ENCODE peak calls at places on chromosomes 7 and 10, in four cellular contexts. Q is HepG2, D is K562, Z is HCT116. G is an unnamed sample. For H3K4me1, the result is how much of the 10 kb centered on the place peaks cover.

GRCh38 chr10:82813856-82814255 is 938.9 kb downstream of the NRG3 start:
- DNase-seq in Z (no peak), Q (peak), D (no peak), G (no peak)

GRCh38 chr10:116477989-116478615 is 50.5 kb downstream of the PNLIPRP3 start:
- DNase-seq in Q (no peak), Z (no peak), D (no peak), G (no peak)

GRCh38 chr7:148633761-148634160 is 43.2 kb downstream of the C7orf33 start:
- DNase-seq in Z (no peak), D (no peak), Q (no peak), G (no peak)

GRCh38 chr7:41973331-41973730 is 263.7 kb downstream of the GLI3 start:
- DNase-seq in D (no peak), Z (no peak), Q (no peak), G (no peak)

GRCh38 chr7:48708635-48709034 is 215.7 kb upstream of the CDC14C start:
- DNase-seq in Z (no peak), D (no peak), Q (no peak), G (no peak)

GRCh38 chr7:95470452-95470851 is 15.3 kb upstream of the ASB4 start:
- DNase-seq in D (no peak), Q (peak), Z (no peak), G (no peak)

GRCh38 chr10:96972264-96972663 is 140.2 kb downstream of the LCOR start:
- DNase-seq in Q (no peak), Z (no peak), D (no peak), G (no peak)

GRCh38 chr7:55733584-55733983 is 129.0 kb downstream of the SEPTIN14 start:
- DNase-seq in Q (no peak), Z (no peak), D (no peak), G (no peak)

GRCh38 chr10:46560381-46560780 is 3.9 kb upstream of the GPRIN2 start:
- DNase-seq in D (no peak), Q (no peak), Z (no peak), G (no peak)

GRCh38 chr10:11560076-11560709 is 51.3 kb downstream of the USP6NL start:
- DNase-seq in D (no peak), Z (no peak), Q (no peak), G (no peak)

GRCh38 chr7:106050002-106050742 is 61.9 kb downstream of the SYPL1 start:
- DNase-seq in D (no peak), Z (no peak), Q (peak), G (no peak)

GRCh38 chr10:102775201-102775972 is 31.6 kb downstream of the WBP1L start:
- DNase-seq in D (no peak), Q (peak), Z (no peak), G (no peak)

GRCh38 chr7:32479574-32480200 is 10.5 kb downstream of the LSM5 start:
- DNase-seq in D (peak), Z (peak), Q (peak), G (no peak)

GRCh38 chr7:26202019-26202985 is 757 bp downstream of the CBX3 start:
- DNase-seq in Q (no peak), Z (no peak), D (peak), G (no peak)

GRCh38 chr7:69929622-69930021 is 331.3 kb downstream of the AUTS2 start:
- DNase-seq in Q (no peak), Z (no peak), D (no peak), G (no peak)

GRCh38 chr10:5556576-5556975 is 31.8 kb downstream of the CALML3 start:
- DNase-seq in Q (no peak), D (no peak), Z (no peak), G (no peak)

GRCh38 chr7:45645141-45645969 is 71.2 kb downstream of the ADCY1 start:
- DNase-seq in Q (no peak), Z (no peak), D (no peak), G (no peak)

GRCh38 chr10:69329721-69330178 is 51.5 kb downstream of the HK1 start:
- DNase-seq in D (no peak), Z (no peak), Q (no peak), G (no peak)

GRCh38 chr10:79344502-79345195 is 2.6 kb upstream of the PPIF start:
- DNase-seq in Z (no peak), Q (no peak), D (no peak), G (no peak)

GRCh38 chr7:129792721-129793120 is 160.0 kb downstream of the UBE2H start:
- DNase-seq in Q (no peak), D (no peak), Z (no peak), G (no peak)

GRCh38 chr7:1246871-1247526 is 14.3 kb downstream of the UNCX start:
- DNase-seq in D (no peak), Q (no peak), Z (no peak), G (no peak)

GRCh38 chr7:17090751-17091150 is 207.7 kb upstream of the AHR start:
- DNase-seq in D (no peak), Z (no peak), Q (no peak), G (no peak)

GRCh38 chr10:6065406-6065805 is 3.2 kb upstream of the IL2RA start:
- DNase-seq in Z (no peak), Q (no peak), D (no peak), G (no peak)

GRCh38 chr10:15311249-15311884 is 59.7 kb downstream of the FAM171A1 start:
- DNase-seq in Z (no peak), Q (no peak), D (no peak), G (no peak)

GRCh38 chr7:103989785-103990775 is 622 bp upstream of the RELN start:
- DNase-seq in Q (peak), D (peak), Z (no peak), G (no peak)

GRCh38 chr7:90661290-90662151 is 65.4 kb downstream of the CDK14 start:
- DNase-seq in D (no peak), Z (no peak), Q (no peak), G (no peak)
- H3K4me3 ChIP-seq in D (no peak), Z (no peak), Q (no peak), G (no peak)

GRCh38 chr7:12456506-12456905 is 52.8 kb upstream of the VWDE start:
- DNase-seq in Z (no peak), D (no peak), Q (no peak), G (no peak)

DNA sequence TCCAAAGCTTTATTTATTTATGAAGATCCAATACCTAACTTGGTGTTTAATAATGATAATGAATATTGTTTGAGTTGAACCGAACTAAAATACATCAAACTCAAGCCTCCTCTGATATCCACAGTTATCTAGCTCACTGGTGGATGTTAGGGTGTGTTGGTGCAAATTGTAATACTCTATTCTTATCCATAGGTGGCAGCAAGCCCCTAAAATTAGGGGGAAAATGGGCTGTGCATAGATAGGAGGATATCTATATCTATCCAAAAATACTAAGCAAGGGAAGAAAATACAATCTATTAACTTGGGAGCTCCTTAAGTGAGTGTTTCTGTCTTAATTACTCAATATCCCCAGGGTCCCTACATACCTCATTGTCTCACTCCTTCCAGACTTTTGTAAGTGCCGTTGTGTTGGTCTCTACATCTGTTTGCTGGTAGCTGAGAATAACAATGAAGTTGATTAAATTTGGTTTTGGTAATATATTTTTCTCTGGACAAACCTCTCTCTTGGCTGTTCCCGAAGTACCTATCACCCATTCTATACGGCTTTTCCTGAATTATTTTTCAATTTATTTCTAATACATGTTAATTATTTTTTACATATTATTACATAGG is 55.0 kb upstream of the VWDE start:
- DNase-seq in D (peak), Q (peak), Z (peak), G (no peak)
- TF ChIP-seq TCF7L2 in D (no peak), Q (no peak), Z (no peak), G (no peak)

GRCh38 chr7:97012293-97013005 is 7.1 kb downstream of the DLX6 start:
- DNase-seq in Q (no peak), D (no peak), Z (no peak), G (no peak)
- H3K4me1 ChIP-seq in Q (under half), D (under half), Z (under half), G (under half)

DNA sequence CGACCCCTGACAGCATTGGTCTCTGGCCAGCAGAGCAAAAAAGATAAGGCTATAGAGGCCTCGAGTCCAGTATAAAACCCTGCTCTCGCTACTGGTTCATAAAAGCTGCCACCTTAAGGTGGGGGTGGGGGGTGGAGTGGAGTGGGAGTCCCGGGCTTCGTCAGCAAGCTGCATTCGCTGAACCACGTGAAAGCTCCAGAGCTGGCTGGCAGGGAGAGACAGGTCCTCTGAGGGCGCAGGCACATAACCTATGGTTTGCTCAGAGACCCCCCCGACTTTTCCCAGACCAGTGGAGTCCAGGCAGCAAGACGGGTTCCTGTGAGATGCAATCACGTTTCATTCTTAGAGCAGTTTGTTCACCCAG is 1.4 kb downstream of the KAZALD1 start:
- DNase-seq in D (peak), Q (no peak), Z (no peak), G (no peak)
- H3K4me3 ChIP-seq in D (peak), Q (peak), Z (peak), G (peak)

G was measured in Panc1.